ENCODE peak calls at places on chromosomes 11 and 22, in ten cellular contexts. J is NCI-H1436; V is effector CD8-positive, alpha-beta T cell; F is iPS-NIHi11; G is GM23338; Z is HCEC 1CT; Q is endothelial cell of umbilical vein; T is HAP-1; A is HCT116; U is M059J. H is an unnamed sample.

GRCh38 chr11:106304274-106304673 is 226.8 kb downstream of the AASDHPPT start:
- DNase-seq in Z (peak), V (no peak), A (no peak), T (no peak), F (no peak), J (no peak), U (peak), Q (no peak), G (no peak), H (no peak)

GRCh38 chr11:95450547-95451123 is 219.6 kb upstream of the SESN3 start:
- DNase-seq in Z (no peak), U (no peak), G (no peak), Q (peak), T (no peak), V (no peak), J (no peak), A (no peak), F (no peak), H (no peak)

GRCh38 chr22:50612715-50613221 is 12.2 kb downstream of the MAPK8IP2 start:
- DNase-seq in J (no peak), Z (no peak), G (peak), U (no peak), V (no peak), F (peak), Q (no peak), A (no peak), T (peak), H (no peak)

GRCh38 chr22:50627452-50627913 is 469 bp downstream of the ARSA start:
- DNase-seq in V (no peak), U (no peak), T (peak), A (no peak), G (peak), F (no peak), J (no peak), Z (no peak), Q (no peak), H (peak)

GRCh38 chr22:32999039-32999861 is 58.9 kb downstream of the SYN3 start:
- DNase-seq in G (no peak), J (no peak), Z (no peak), T (no peak), A (no peak), Q (no peak), V (no peak), F (no peak), U (no peak), H (no peak)

GRCh38 chr11:69005631-69006368 is 7.2 kb downstream of the MRGPRF start:
- DNase-seq in J (no peak), U (no peak), A (no peak), Z (no peak), G (no peak), V (no peak), F (no peak), Q (no peak), T (peak), H (no peak)

GRCh38 chr11:46888636-46889035 is 29.7 kb downstream of the LRP4 start:
- DNase-seq in V (no peak), Q (no peak), T (no peak), Z (no peak), A (no peak), G (no peak), J (no peak), F (no peak), U (no peak), H (no peak)

GRCh38 chr22:20176421-20177060 is 25.7 kb upstream of the CCDC188 start:
- DNase-seq in Q (no peak), V (no peak), J (no peak), F (no peak), Z (no peak), T (no peak), G (no peak), U (no peak), A (no peak), H (no peak)

GRCh38 chr11:86070435-86071056 is 1.7 kb upstream of the PICALM start:
- DNase-seq in G (no peak), T (no peak), Z (no peak), J (no peak), U (peak), V (no peak), A (no peak), F (no peak), Q (no peak), H (no peak)

GRCh38 chr11:2899080-2899783 is 13.7 kb upstream of the CDKN1C start:
- DNase-seq in Q (peak), U (peak), A (no peak), F (no peak), Z (no peak), T (no peak), J (no peak), G (no peak), V (no peak), H (peak)

H was measured in dermis blood vessel endothelial cell.